ENCODE peak calls at places on chromosomes 1 and 21, in five cellular contexts. O is AG10803, E is BE2C, L is AG04449, I is adrenal gland. K is an unnamed sample.

GRCh38 chr1:11364170-11364569 is 91.2 kb downstream of the UBIAD1 start:
- DNase-seq in I (no peak), E (no peak), O (no peak), L (no peak), K (no peak)

GRCh38 chr1:40075251-40075650 is 21.8 kb downstream of the PPT1 start:
- DNase-seq in L (no peak), E (no peak), O (no peak), I (no peak), K (no peak)

GRCh38 chr1:175885247-175885646 is 141.9 kb upstream of the TNR start:
- DNase-seq in I (no peak), L (peak), E (no peak), O (peak), K (no peak)

GRCh38 chr1:210457566-210457965 is 128.9 kb downstream of the HHAT start:
- DNase-seq in I (no peak), O (no peak), L (no peak), E (no peak), K (no peak)

GRCh38 chr1:69258842-69259241 is 308.9 kb upstream of the LRRC7 start:
- DNase-seq in O (no peak), E (no peak), L (no peak), I (no peak), K (no peak)

GRCh38 chr1:168141986-168142385 is 5.3 kb upstream of the GPR161 start:
- DNase-seq in I (no peak), O (no peak), L (no peak), E (no peak), K (no peak)

GRCh38 chr1:118363396-118363795 is 178.4 kb upstream of the SPAG17 start:
- DNase-seq in O (no peak), L (no peak), I (no peak), E (no peak), K (no peak)

GRCh38 chr21:41758550-41758949 is 8.3 kb downstream of the RIPK4 start:
- DNase-seq in I (no peak), E (no peak), L (no peak), O (no peak), K (no peak)

GRCh38 chr1:58584082-58584895 is 7.2 kb upstream of the TACSTD2 start:
- DNase-seq in I (peak), E (no peak), L (peak), O (peak), K (peak)

GRCh38 chr21:42705746-42706374 is 52.4 kb downstream of the PDE9A start:
- DNase-seq in E (no peak), O (no peak), L (no peak), I (no peak), K (no peak)

GRCh38 chr1:180927841-180928240 is 15.1 kb downstream of the KIAA1614 start:
- DNase-seq in E (peak), O (peak), I (no peak), L (no peak), K (no peak)

GRCh38 chr1:7576946-7577657 is 194.0 kb upstream of the VAMP3 start:
- DNase-seq in I (no peak), E (peak), O (peak), L (no peak), K (no peak)

GRCh38 chr1:12244078-12244477 is 14.2 kb downstream of the VPS13D start:
- DNase-seq in E (no peak), O (no peak), I (no peak), L (no peak), K (no peak)

GRCh38 chr1:202710070-202711025 is at the start of gene SYT2:
- DNase-seq in L (no peak), O (no peak), I (peak), E (peak), K (peak)

GRCh38 chr1:164786980-164787833 is 228.2 kb downstream of the PBX1 start:
- DNase-seq in L (no peak), E (peak), O (peak), I (peak), K (peak)

GRCh38 chr1:34302798-34303197 is 126.1 kb downstream of the C1orf94 start:
- DNase-seq in O (no peak), I (no peak), E (no peak), L (no peak), K (no peak)

GRCh38 chr1:242447682-242448081 is 76.8 kb downstream of the PLD5 start:
- DNase-seq in E (no peak), O (no peak), I (no peak), L (no peak), K (no peak)

GRCh38 chr1:237542525-237543418 is 347.9 kb downstream of the ZP4 start:
- DNase-seq in L (no peak), E (no peak), I (no peak), O (no peak), K (no peak)

GRCh38 chr1:233459968-233460367 is 132.4 kb downstream of the MAP3K21 start:
- DNase-seq in L (no peak), O (no peak), E (no peak), I (no peak), K (no peak)

GRCh38 chr1:109732390-109732763 is 8.5 kb downstream of the GSTM3 start:
- DNase-seq in I (no peak), O (no peak), E (no peak), L (no peak), K (no peak)

GRCh38 chr1:238710697-238711096 is 675.7 kb upstream of the CHRM3 start:
- DNase-seq in E (no peak), I (no peak), L (no peak), O (no peak), K (no peak)

GRCh38 chr1:165531021-165531420 is 12.8 kb upstream of the LRRC52 start:
- DNase-seq in E (no peak), O (no peak), L (no peak), I (no peak), K (no peak)

GRCh38 chr1:156492591-156493080 is 7.9 kb downstream of the MEF2D start:
- DNase-seq in I (peak), L (no peak), O (no peak), E (no peak), K (no peak)

GRCh38 chr1:179816196-179816960 is 61.2 kb downstream of the TOR1AIP2 start:
- DNase-seq in O (no peak), I (peak), E (no peak), L (no peak), K (peak)

GRCh38 chr1:58457023-58457635 is 89.4 kb downstream of the OMA1 start:
- DNase-seq in E (no peak), O (no peak), L (no peak), I (no peak), K (no peak)

GRCh38 chr1:21311016-21311415 is 20.8 kb upstream of the ECE1 start:
- DNase-seq in O (peak), E (no peak), L (no peak), I (no peak), K (no peak)

GRCh38 chr1:46030074-46030870 is 102.2 kb downstream of the PIK3R3 start:
- DNase-seq in E (no peak), I (no peak), O (no peak), L (no peak), K (no peak)

GRCh38 chr1:36239941-36240637 is 15.8 kb downstream of the THRAP3 start:
- DNase-seq in O (no peak), L (no peak), I (no peak), E (no peak), K (no peak)

GRCh38 chr1:191993549-191993948 is 164.7 kb upstream of the RGS18 start:
- DNase-seq in E (no peak), O (no peak), L (peak), I (no peak), K (no peak)

DNA sequence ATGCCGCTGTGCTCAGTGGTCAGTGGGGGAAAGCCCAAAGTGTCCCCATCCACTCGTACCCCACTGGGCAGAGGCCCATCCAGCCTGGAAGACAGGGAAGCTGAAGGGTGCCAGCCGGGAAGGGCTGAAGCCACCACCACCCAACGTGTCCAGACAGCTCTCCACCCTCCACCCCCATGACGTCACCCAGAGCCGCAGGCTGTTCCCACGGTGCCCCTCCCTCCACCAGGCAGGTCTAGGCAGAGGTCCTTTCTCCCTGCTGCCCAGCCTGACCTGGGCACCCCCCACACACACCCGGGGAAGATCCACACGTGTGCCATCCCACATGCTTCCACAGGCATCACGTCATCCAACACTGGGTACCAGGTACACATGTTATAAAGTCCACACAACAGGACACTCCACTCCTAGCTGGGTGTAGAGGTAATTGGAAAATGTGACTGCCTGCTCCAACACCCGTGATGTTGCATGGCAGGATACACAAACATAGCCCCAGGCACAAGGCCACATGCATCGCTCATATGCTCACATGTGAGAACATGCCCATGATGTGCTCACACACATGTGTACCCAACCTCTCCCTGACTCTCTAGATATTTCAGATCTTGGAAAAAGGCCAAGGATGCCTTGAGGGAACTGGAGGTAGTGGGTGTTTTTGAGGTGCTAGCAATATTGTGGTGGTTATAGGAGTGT is 5.1 kb upstream of the ARHGAP30 start:
- DNase-seq in L (no peak), O (no peak), I (no peak), E (peak), K (no peak)
- H3K4me3 ChIP-seq in L (no peak), O (no peak), I (no peak), E (no peak), K (no peak)

GRCh38 chr1:183806086-183806485 is 1.2 kb downstream of the RGL1 start:
- DNase-seq in E (no peak), I (no peak), L (no peak), O (peak), K (no peak)
- H3K4me3 ChIP-seq in E (peak), I (peak), L (peak), O (peak), K (peak)

GRCh38 chr1:2628933-2629626 is 3.7 kb downstream of the MMEL1 start:
- DNase-seq in O (no peak), E (no peak), I (no peak), L (no peak), K (no peak)
- H3K4me3 ChIP-seq in O (no peak), E (no peak), I (no peak), L (no peak), K (no peak)

DNA sequence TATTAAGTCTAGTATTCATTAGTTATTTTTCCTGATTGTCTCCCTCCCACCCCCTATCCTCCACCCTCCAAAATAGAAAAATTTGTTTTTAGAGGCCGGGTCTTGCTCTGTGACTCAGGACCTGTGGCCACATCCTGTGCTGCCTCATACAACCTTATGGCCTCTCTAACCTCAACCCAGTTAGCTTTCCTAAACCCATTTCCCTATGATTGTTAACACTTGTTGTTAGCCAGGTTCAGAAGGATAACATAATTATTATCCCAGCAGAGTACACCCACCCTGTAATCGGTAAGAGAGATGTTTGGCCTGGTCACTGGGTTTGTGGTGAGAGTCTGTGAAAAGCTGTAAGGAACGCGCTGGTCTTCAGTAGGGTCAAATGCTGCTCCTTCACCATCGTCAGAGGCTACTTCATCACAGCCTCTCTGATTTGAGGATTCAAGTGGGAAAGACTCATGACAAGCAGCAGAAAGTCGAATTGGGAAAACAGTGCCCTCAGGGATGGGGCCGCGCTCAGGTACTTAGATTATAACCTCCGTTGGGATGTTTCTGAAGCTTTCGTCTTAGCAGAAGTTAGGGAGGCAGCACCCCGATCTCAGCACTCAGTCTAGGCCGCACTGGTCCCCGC is 35.9 kb upstream of the HMGN1 start:
- DNase-seq in E (no peak), I (no peak), L (no peak), O (no peak), K (no peak)
- H3K4me3 ChIP-seq in E (peak), I (peak), L (no peak), O (no peak), K (no peak)

GRCh38 chr21:33063907-33064622 is 5.9 kb upstream of the OLIG1 start:
- DNase-seq in O (no peak), E (no peak), L (no peak), I (no peak), K (no peak)
- H3K4me3 ChIP-seq in O (no peak), E (no peak), L (no peak), I (no peak), K (no peak)

GRCh38 chr1:200862713-200863415 is 9.9 kb upstream of the GPR25 start:
- DNase-seq in E (no peak), I (no peak), O (peak), L (no peak), K (no peak)
- H3K4me3 ChIP-seq in E (no peak), I (no peak), O (no peak), L (no peak), K (no peak)

GRCh38 chr1:6245086-6245868 is 1.3 kb downstream of the HES3 start:
- DNase-seq in E (peak), I (peak), O (peak), L (no peak), K (peak)

GRCh38 chr1:6244401-6245054 is 549 bp downstream of the HES3 start:
- DNase-seq in L (no peak), O (no peak), E (no peak), I (no peak), K (no peak)

GRCh38 chr1:6247651-6248050 is 3.7 kb downstream of the HES3 start:
- DNase-seq in E (no peak), O (no peak), L (no peak), I (no peak), K (no peak)

GRCh38 chr1:6246497-6247295 is 2.7 kb downstream of the HES3 start:
- DNase-seq in E (peak), I (peak), O (peak), L (no peak), K (peak)

GRCh38 chr1:6245869-6246496 is 2.0 kb downstream of the HES3 start:
- DNase-seq in L (no peak), I (no peak), E (peak), O (no peak), K (no peak)
- H3K4me3 ChIP-seq in L (no peak), I (no peak), E (peak), O (no peak), K (no peak)

K was measured in uterus.